ENCODE peak calls at places on chromosome 22, in seven cellular contexts. O is AG10803, R is cardiac fibroblast, E is lower leg skin, P is heart right ventricle, C is OCI-LY7, N is kidney epithelial cell. M is an unnamed sample.

GRCh38 chr22:23058481-23059336 is 11.6 kb upstream of the GNAZ start:
- DNase-seq in P (no peak), O (no peak), C (no peak), R (no peak), E (peak), N (no peak), M (no peak)

GRCh38 chr22:19766506-19767426 is 6.2 kb downstream of the TBX1 start:
- DNase-seq in N (no peak), O (no peak), C (peak), E (no peak), R (peak), P (peak), M (peak)

GRCh38 chr22:17706947-17707346 is 67.3 kb downstream of the BID start:
- DNase-seq in O (no peak), E (no peak), P (no peak), R (peak), C (no peak), N (no peak), M (no peak)

GRCh38 chr22:28171713-28172112 is 252.7 kb upstream of the PITPNB start:
- DNase-seq in O (no peak), R (no peak), P (no peak), N (no peak), E (no peak), C (no peak), M (no peak)

GRCh38 chr22:44658371-44658953 is 43.5 kb upstream of the PRR5 start:
- DNase-seq in O (peak), N (no peak), E (no peak), C (no peak), P (peak), R (peak), M (no peak)

GRCh38 chr22:23478175-23478574 is 101.9 kb downstream of the IGLL1 start:
- DNase-seq in R (peak), P (no peak), C (peak), E (no peak), O (no peak), N (no peak), M (no peak)

GRCh38 chr22:19187716-19188563 is 9.4 kb upstream of the SLC25A1 start:
- DNase-seq in O (no peak), P (no peak), R (no peak), E (no peak), N (no peak), C (no peak), M (no peak)

GRCh38 chr22:22948651-22949611 is 61.3 kb downstream of the IGLL5 start:
- DNase-seq in C (no peak), R (peak), O (peak), N (no peak), P (no peak), E (no peak), M (no peak)

GRCh38 chr22:37007666-37008065 is 11.6 kb downstream of the TST start:
- DNase-seq in R (no peak), O (no peak), C (no peak), E (no peak), P (no peak), N (no peak), M (no peak)

GRCh38 chr22:48376428-48376827 is 1451.2 kb downstream of the BRD1 start:
- DNase-seq in P (no peak), C (no peak), R (no peak), E (peak), O (no peak), N (no peak), M (no peak)

GRCh38 chr22:48841881-48842582 is 985.6 kb downstream of the BRD1 start:
- DNase-seq in O (no peak), P (no peak), E (no peak), C (no peak), N (no peak), R (no peak), M (no peak)

GRCh38 chr22:48485144-48486135 is 1342.2 kb downstream of the BRD1 start:
- DNase-seq in N (no peak), E (peak), R (no peak), O (no peak), C (no peak), P (no peak), M (no peak)

GRCh38 chr22:32020117-32020516 is 22.9 kb upstream of the SLC5A1 start:
- DNase-seq in N (peak), O (peak), R (peak), C (no peak), P (no peak), E (no peak), M (no peak)

GRCh38 chr22:30047364-30047738 is 32.9 kb upstream of the HORMAD2 start:
- DNase-seq in R (peak), N (no peak), P (no peak), E (peak), C (peak), O (peak), M (peak)
- TF ChIP-seq CTCF in R (no peak), N (no peak), P (peak), E (no peak), C (no peak), O (no peak), M (no peak)

DNA sequence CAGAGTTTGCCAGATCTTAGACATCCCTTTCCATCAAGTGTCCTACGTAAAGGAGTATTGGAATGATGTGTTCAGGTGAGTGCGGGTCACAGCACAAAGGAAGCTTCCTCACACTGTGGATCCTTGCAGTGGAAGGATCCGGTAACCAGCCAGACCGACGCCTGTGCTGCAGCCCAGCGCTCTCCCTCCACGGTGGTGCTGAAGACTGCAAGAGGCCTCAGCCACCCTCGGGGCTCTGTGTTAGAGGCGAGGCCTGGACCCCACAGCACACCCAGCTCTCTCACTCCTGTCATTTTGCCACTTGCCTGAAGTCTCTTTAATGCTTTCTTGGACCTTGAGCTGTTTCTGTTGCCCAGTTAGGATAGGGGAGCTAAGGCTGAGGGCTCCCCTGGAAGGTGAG is 2.4 kb downstream of the TRMU start:
- DNase-seq in O (no peak), P (no peak), R (no peak), N (no peak), C (no peak), E (no peak), M (no peak)
- TF ChIP-seq CTCF in O (no peak), P (no peak), R (no peak), N (no peak), C (no peak), E (no peak), M (no peak)

DNA sequence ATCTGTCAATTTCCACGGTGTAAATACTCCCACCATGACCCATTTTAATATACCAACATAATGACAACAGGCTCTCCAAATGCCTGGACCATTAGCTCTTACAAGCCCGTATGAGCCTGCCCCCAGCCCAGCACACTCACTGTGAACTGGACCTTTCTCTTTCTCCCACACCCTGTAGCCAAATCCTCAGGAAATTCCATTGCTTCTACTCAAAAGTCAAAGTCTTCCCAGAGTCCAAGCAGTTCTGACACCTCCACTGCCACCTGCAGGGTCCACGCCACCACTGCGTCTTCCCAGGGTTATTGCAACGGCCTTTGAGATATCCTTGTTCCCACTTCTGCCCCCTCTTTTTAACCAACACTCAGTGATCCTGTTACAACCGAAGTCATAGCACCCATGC is 110.1 kb upstream of the ASPHD2 start:
- DNase-seq in C (no peak), R (peak), N (no peak), P (no peak), O (peak), E (peak), M (no peak)
- TF ChIP-seq CTCF in C (peak), R (peak), N (peak), P (no peak), O (no peak), E (no peak), M (no peak)

DNA sequence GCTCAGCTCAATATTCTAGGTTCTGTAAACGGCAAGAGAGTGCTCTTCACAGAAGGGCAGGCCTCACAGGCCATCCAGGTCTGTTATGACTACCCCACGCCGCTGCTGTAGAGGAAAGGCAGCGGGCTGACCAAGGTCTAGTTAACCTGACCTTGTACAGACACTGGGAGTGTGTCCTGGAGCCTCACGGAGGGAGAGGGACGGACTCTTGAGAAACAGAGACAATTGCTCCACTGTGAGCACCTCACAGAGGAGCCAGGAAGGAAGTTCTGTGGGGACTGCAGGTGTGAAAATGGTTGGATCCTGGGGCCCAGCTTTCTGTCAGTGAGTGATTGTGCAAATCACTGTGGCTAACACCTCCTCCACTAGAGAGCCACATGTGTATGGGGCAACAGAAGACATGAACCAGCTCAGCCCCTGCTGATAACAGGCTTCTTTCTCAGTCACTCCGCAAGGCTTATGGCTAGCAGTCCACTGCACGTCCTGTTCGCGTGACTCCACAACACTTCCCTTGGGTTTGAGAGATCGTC is 31.4 kb upstream of the YPEL1 start:
- DNase-seq in N (no peak), O (no peak), E (no peak), R (no peak), C (peak), P (no peak), M (peak)
- TF ChIP-seq CTCF in N (no peak), O (no peak), E (no peak), R (no peak), C (no peak), P (no peak), M (no peak)

DNA sequence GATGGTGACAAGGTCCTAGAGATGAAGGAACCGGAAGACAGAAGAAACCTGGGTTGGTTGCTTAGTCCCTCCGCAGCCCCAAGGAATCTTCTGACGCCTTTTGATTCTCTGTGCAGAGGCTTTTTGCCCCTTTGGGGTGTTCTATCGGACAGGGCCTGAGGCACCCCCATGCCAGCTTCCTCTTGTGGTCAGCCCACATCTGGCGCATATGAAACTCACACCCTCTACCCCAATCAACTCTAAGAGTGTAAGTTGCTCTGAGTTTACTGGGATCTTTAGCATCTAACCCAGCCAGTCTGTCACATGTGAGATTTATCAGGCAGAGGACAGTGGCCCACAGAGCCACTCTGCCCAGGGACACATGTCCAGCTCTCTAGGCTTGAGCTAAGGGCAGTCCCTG is 17.4 kb downstream of the RASD2 start:
- DNase-seq in R (no peak), N (no peak), P (no peak), E (no peak), C (no peak), O (no peak), M (no peak)
- TF ChIP-seq CTCF in R (no peak), N (no peak), P (no peak), E (no peak), C (no peak), O (no peak), M (no peak)

GRCh38 chr22:41848468-41848867 is 15.6 kb downstream of the SREBF2 start:
- DNase-seq in N (no peak), R (peak), O (peak), P (no peak), E (no peak), C (no peak), M (no peak)
- TF ChIP-seq CTCF in N (no peak), R (no peak), O (no peak), P (no peak), E (no peak), C (no peak), M (no peak)

DNA sequence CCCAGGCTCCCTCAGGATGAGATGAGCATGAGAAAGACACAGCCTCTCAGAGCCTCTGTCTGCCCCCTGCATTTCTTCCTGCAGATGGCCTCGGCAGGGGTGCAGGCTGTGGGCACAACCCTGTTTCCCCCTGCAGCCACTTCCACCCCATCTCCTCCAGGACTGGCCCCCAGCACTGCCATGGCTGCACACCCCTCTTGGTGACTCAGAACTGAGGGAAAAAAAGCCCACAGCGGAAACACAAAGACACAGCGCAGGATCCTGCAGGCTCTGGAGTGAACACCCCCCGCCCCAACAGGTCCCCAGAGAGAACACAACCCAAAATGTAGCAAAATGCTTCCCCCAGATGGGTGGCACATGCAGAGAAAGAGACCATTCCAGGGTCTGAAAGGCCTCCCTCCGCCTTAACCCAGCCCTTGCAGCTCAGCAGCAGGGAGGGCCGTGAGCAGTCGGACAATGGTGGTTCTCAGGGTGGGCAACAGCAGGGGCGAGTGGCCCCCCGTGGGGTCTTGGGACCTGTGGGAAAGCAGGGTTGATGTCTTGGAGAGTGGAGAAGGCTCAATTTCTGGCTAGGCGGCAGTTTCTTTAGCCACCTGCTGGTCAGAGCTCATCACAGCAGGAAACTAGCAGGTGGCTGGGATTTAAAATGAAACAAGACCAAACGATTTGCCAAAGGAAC is 8.0 kb downstream of the TUBGCP6 start:
- DNase-seq in E (no peak), C (peak), N (no peak), R (peak), O (no peak), P (no peak), M (no peak)
- TF ChIP-seq CTCF in E (no peak), C (peak), N (peak), R (peak), O (peak), P (peak), M (peak)

DNA sequence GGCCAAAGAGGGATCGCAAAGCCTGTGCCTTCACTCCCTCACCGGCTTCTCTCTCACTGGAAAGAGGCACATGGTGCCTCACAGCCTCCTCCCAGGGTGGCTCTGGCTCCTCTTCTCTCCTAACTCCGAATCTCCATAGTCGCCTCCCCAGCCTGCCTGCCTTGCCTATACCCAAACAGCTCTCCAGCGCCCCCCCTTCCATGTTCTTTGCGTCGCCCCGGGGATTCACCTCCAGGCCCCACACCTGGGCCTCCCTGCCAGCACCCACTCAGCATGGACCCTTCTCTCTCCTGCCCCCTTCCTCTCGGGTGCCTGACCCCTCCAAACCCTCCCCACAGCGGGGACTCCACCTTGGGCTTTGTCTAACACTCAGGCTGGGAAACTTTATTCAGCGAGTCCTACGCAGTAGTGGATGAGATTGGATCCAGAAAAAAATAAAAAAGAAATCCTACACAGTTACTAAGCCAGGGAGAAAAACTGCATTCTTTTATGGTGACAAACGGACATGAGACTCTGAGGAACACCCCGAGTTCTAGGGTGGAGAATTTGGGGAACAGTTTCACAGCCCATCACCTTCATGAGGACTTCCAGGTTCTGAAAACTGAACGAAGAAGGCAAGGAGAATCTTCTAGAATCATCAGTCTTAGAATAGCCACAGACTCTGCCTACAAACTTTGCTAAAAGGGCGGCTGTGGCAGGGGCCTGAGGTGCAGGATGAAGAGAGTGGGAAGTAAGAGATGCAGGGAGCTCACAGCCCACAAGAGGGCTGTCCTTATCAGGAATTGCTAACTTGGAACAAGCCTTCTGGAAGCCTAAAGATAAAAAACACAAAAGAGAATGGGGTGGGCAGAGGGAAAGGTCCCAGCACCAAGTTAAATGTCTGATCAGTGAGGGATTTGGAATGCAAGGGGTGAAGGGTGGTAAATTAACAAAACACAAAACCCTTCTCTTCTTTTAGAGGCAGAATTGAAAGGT is 5.3 kb downstream of the PPM1F start:
- DNase-seq in E (no peak), O (peak), P (no peak), N (no peak), R (peak), C (no peak), M (no peak)
- TF ChIP-seq CTCF in E (no peak), O (peak), P (peak), N (peak), R (peak), C (peak), M (no peak)

GRCh38 chr22:45971389-45972028 is 5.5 kb downstream of the WNT7B start:
- DNase-seq in O (no peak), N (no peak), R (no peak), C (no peak), P (no peak), E (no peak), M (no peak)

GRCh38 chr22:45969801-45970464 is 7.0 kb downstream of the WNT7B start:
- DNase-seq in R (no peak), E (no peak), P (no peak), C (no peak), N (no peak), O (no peak), M (no peak)

GRCh38 chr22:45969414-45969799 is 7.6 kb downstream of the WNT7B start:
- DNase-seq in N (no peak), R (no peak), E (no peak), P (no peak), O (no peak), C (no peak), M (no peak)

GRCh38 chr22:45972091-45972867 is 4.7 kb downstream of the WNT7B start:
- DNase-seq in E (no peak), C (no peak), O (no peak), R (no peak), N (no peak), P (no peak), M (no peak)

DNA sequence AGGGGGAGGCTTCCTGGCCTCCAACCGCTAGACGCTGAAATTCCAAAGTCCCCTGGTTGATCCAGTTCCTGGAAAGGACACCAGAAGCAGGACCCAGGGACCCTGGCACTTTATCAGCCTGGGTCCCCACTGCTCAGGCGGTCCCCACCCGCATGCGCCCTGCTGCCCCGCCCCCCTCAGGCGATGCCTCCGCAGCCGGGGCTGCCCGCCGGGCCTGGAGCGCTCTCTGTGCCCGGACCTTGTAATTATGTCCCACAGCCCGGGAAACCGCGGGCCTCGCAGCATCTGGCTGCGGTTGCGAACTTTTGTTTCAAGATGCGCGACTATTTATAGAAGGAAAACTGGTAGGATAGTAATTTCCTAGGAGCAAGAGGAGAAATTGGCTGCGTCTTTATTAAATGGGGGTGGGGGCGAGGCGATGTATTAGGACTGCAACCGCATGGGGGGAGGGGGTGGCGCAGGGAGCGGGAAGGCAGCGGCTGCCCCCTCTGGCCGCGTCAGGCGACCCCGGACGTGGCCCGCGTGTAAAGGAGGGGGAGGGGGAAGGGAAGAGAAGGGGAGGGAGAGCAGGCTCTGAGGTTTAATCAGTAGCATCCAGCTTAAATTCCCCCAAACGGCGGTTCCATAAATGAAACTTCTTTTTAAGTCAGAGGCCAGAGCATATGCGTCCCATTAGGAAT is 6.1 kb downstream of the WNT7B start:
- DNase-seq in O (peak), N (no peak), C (no peak), R (no peak), E (no peak), P (no peak), M (no peak)
- TF ChIP-seq CTCF in O (no peak), N (no peak), C (no peak), R (no peak), E (no peak), P (no peak), M (no peak)

GRCh38 chr22:47333625-47334024 is 571.2 kb downstream of the TBC1D22A start:
- DNase-seq in O (peak), E (peak), C (no peak), P (no peak), R (peak), N (no peak), M (no peak)
- TF ChIP-seq CTCF in O (no peak), E (no peak), C (no peak), P (no peak), R (no peak), N (no peak), M (no peak)